ENCODE peak calls at places on chromosome 18, in seven cellular contexts. Z is brain microvascular endothelial cell, D is lower leg skin, S is uterus, M is H7, U is dorsolateral prefrontal cortex, V is colonic mucosa. H is an unnamed sample.

GRCh38 chr18:75407468-75408437 is 19.8 kb downstream of the SMIM21 start:
- DNase-seq in Z (no peak), D (no peak), S (no peak), M (peak; percentile 71), U (no peak), V (no peak), H (peak; percentile 42)

GRCh38 chr18:49677762-49678398 is 116.0 kb downstream of the LIPG start:
- DNase-seq in Z (no peak), D (no peak), S (no peak), M (no peak), U (peak; percentile 39), V (peak; percentile 44), H (no peak)

GRCh38 chr18:74731097-74731496 is 133.4 kb downstream of the ZNF407 start:
- DNase-seq in Z (peak; percentile 61), D (no peak), S (no peak), M (no peak), U (no peak), V (no peak), H (peak; percentile 35)

GRCh38 chr18:58868440-58868839 is 3.8 kb downstream of the ZNF532 start:
- DNase-seq in Z (no peak), D (no peak), S (no peak), M (no peak), U (no peak), V (no peak), H (no peak)

GRCh38 chr18:59021500-59021899 is 118.2 kb upstream of the SEC11C start:
- DNase-seq in Z (no peak), D (peak; percentile 23), S (no peak), M (no peak), U (no peak), V (no peak), H (no peak)

GRCh38 chr18:22999212-22999611 is 66.1 kb downstream of the RBBP8 start:
- DNase-seq in Z (peak; percentile 64), D (no peak), S (no peak), M (no peak), U (no peak), V (no peak), H (no peak)

GRCh38 chr18:47949197-47949596 is 18.7 kb upstream of the SMAD2 start:
- DNase-seq in Z (no peak), D (no peak), S (no peak), M (no peak), U (no peak), V (no peak), H (no peak)

GRCh38 chr18:47184419-47185050 is 8.4 kb upstream of the IER3IP1 start:
- DNase-seq in Z (peak; percentile 25), D (no peak), S (no peak), M (no peak), U (no peak), V (no peak), H (peak; percentile 21)

GRCh38 chr18:48708807-48709206 is 170.0 kb downstream of the CTIF start:
- DNase-seq in Z (no peak), D (no peak), S (no peak), M (no peak), U (no peak), V (no peak), H (no peak)

GRCh38 chr18:54888933-54889332 is 60.7 kb downstream of the RAB27B start:
- DNase-seq in Z (peak; percentile 56), D (no peak), S (no peak), M (no peak), U (no peak), V (no peak), H (peak; percentile 60)

DNA sequence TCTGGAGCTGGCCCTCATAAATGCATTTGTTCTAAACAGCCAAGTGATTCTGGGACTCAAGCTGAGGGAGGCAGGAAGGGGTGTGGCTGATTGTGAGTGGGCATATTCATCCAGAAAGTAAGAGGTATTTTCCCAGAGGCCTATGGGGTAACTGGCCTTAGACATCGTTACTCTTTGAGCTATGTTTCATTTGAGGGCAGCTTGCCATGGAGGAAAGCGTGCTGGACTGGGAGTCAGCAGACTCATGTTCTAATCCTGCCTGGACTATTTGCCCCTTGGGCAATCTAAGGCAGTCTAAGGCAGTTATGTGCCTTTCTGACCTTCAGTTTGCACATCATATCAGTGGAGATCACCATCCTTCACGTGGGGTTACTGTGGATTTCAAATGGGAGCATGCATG is 93.5 kb upstream of the SLC14A2 start:
- DNase-seq in Z (peak; percentile 29), D (no peak), S (peak; percentile 36), M (no peak), U (no peak), V (no peak), H (no peak)
- H3K4me3 ChIP-seq in Z (no peak overlapping the region), D (no peak overlapping the region), S (no peak overlapping the region), M (no peak overlapping the region), U (no peak overlapping the region), V (no peak overlapping the region), H (no peak overlapping the region)

DNA sequence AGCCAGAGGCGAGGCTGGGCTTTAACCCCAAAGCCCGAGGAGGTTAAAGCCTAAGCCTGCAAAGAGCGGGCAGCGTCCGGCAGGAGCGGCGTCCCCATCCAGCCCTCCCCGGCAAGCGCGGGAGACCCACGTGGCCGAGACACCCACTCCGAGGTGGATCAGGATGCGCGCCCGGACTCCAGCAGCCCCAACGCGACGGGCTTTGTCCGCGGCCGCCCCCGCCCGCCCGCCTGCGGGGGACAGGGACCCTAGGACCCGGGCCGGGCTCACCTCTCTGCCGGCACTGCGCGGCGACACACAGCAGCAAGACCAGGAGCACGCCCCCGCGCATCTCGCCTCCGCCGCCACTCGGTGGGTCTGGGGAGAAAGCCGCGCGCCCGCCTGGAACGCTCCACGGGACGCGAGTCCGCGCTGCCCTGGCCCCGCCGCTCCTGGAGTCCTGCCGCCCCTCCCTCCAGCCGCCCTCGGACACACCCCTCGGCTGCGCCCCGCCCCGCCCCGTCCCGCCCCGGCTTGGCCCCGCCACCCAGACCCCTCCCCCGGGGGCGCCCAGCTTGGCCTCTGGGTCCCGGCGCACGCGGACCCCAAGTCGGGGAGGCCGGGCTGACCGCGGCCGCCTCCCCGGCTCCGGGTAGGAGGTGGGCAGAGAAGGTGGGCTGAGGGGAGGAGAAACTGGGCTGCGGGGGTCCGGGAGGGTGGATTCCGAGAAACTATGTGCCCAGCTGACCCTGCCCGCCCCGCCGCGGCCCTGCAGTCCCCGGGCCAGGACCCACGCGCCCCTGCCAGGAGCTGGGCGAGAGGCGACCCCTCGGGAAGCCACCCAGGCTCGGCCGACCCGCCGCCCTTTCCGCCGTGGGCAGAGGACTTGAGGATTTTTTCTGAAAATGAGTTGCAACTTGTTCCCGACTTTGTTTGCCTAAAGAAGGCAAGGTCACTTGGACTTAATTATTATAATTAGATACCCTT is at the start of gene LAMA1:
- DNase-seq in Z (no peak), D (peak; percentile 85), S (no peak), M (peak; percentile 95), U (no peak), V (no peak), H (no peak)
- H3K4me3 ChIP-seq in Z (peak within 1 kb of the TSS; percentile 79), D (peak within 1 kb of the TSS; percentile 12), S (peak within 1 kb of the TSS; percentile 34), M (peak within 1 kb of the TSS; percentile 72), U (peak within 1 kb of the TSS; percentile 57), V (peak within 1 kb of the TSS; percentile 26), H (peak within 1 kb of the TSS; percentile 57)

GRCh38 chr18:13382683-13382989 is 164.1 kb downstream of the LDLRAD4 start:
- DNase-seq in Z (no peak), D (no peak), S (no peak), M (no peak), U (no peak), V (no peak), H (no peak)
- H3K4me3 ChIP-seq in Z (no peak overlapping the region), D (no peak overlapping the region), S (no peak overlapping the region), M (no peak overlapping the region), U (no peak overlapping the region), V (no peak overlapping the region), H (no peak overlapping the region)

GRCh38 chr18:43080671-43081070 is 34.8 kb downstream of the RIT2 start:
- DNase-seq in Z (no peak), D (no peak), S (no peak), M (no peak), U (no peak), V (no peak), H (no peak)
- H3K4me3 ChIP-seq in Z (no peak overlapping the region), D (no peak overlapping the region), S (no peak overlapping the region), M (no peak overlapping the region), U (no peak overlapping the region), V (no peak overlapping the region), H (no peak overlapping the region)

GRCh38 chr18:12647773-12648172 is 10.1 kb downstream of the SPIRE1 start:
- DNase-seq in Z (no peak), D (no peak), S (no peak), M (no peak), U (no peak), V (no peak), H (no peak)
- H3K4me3 ChIP-seq in Z (no peak overlapping the region), D (no peak overlapping the region), S (no peak overlapping the region), M (no peak overlapping the region), U (no peak overlapping the region), V (no peak overlapping the region), H (no peak overlapping the region)

GRCh38 chr18:77544792-77545191 is 295.1 kb downstream of the GALR1 start:
- DNase-seq in Z (no peak), D (no peak), S (no peak), M (no peak), U (no peak), V (no peak), H (no peak)
- H3K4me3 ChIP-seq in Z (no peak overlapping the region), D (no peak overlapping the region), S (no peak overlapping the region), M (no peak overlapping the region), U (no peak overlapping the region), V (no peak overlapping the region), H (no peak overlapping the region)

DNA sequence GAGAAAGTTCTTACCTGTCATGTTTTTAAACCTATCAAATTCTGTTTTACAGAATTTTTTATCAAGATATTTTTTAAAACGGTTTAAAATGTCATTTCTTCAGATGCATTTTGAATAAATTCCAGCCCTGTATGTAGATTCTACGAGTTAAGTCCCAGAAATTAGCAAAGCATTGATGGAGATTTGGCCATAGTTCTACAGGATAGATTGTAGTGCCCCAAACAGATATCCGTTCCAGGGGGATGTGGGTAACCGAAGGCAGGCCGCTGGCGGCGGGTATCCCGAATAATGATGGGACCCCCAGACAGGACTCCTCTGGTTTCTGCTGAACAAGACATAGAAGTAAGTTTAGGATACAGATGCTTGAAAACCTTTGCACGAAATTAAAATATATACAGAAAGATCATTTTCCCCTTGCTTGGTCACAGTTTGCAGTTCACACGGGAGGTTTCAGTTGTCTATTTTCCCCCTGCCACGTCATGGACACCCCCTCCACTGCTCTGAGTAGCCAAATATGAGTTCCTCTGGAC is 755 bp downstream of the NOL4 start:
- DNase-seq in Z (no peak), D (no peak), S (no peak), M (peak; percentile 12), U (peak; percentile 8), V (no peak), H (no peak)
- H3K4me3 ChIP-seq in Z (peak overlapping the region; percentile 61), D (no peak overlapping the region), S (no peak overlapping the region), M (peak overlapping the region; percentile 69), U (peak overlapping the region; percentile 75), V (peak overlapping the region; percentile 27), H (peak overlapping the region; percentile 52)

GRCh38 chr18:77127769-77128671 is 4.6 kb downstream of the MBP start:
- DNase-seq in Z (peak; percentile 86), D (peak; percentile 86), S (no peak), M (no peak), U (no peak), V (peak; percentile 81), H (peak; percentile 88)
- H3K4me3 ChIP-seq in Z (no peak overlapping the region), D (no peak overlapping the region), S (no peak overlapping the region), M (no peak overlapping the region), U (no peak overlapping the region), V (no peak overlapping the region), H (no peak overlapping the region)